ENCODE peak calls at places on chromosomes 13 and 19, in ten cellular contexts. B is mammary epithelial cell; H is foreskin keratinocyte; Q is effector memory CD4-positive, alpha-beta T cell; N is keratinocyte; C is aorta; W is tibial nerve; T is IMR-90; S is GM23248; U is cardiac muscle cell. L is an unnamed sample.

GRCh38 chr13:110297011-110297410 is 9.9 kb downstream of the COL4A1 start:
- DNase-seq in B (no peak), H (no peak), Q (no peak), N (no peak), C (no peak), W (no peak), T (no peak), S (no peak), U (no peak), L (no peak)

GRCh38 chr19:58056861-58057260 is 2.2 kb upstream of the ZNF135 start:
- DNase-seq in B (no peak), H (no peak), Q (no peak), N (no peak), C (no peak), W (no peak), T (no peak), S (no peak), U (no peak), L (no peak)

GRCh38 chr13:109162248-109163051 is 533.0 kb downstream of the MYO16 start:
- DNase-seq in B (peak; percentile 89), H (peak; percentile 90), Q (no peak), N (no peak), C (no peak), W (no peak), T (no peak), S (no peak), U (no peak), L (no peak)

GRCh38 chr19:34991542-34992333 is 8.4 kb upstream of the GRAMD1A start:
- DNase-seq in B (no peak), H (no peak), Q (no peak), N (no peak), C (no peak), W (no peak), T (no peak), S (no peak), U (no peak), L (no peak)

GRCh38 chr19:6725513-6726231 is 5.2 kb upstream of the C3 start:
- DNase-seq in B (no peak), H (no peak), Q (no peak), N (no peak), C (no peak), W (no peak), T (no peak), S (no peak), U (no peak), L (no peak)

GRCh38 chr19:35730326-35730725 is 11.9 kb downstream of the IGFLR1 start:
- DNase-seq in B (no peak), H (no peak), Q (no peak), N (no peak), C (no peak), W (no peak), T (no peak), S (no peak), U (no peak), L (no peak)

GRCh38 chr13:23741879-23742510 is 147.2 kb downstream of the MIPEP start:
- DNase-seq in B (no peak), H (no peak), Q (no peak), N (no peak), C (no peak), W (no peak), T (no peak), S (peak; percentile 30), U (no peak), L (no peak)

GRCh38 chr19:38739440-38740251 is 4.6 kb downstream of the CAPN12 start:
- DNase-seq in B (peak; percentile 44), H (no peak), Q (no peak), N (no peak), C (peak; percentile 21), W (no peak), T (no peak), S (no peak), U (no peak), L (no peak)

GRCh38 chr13:51959773-51960172 is 51.5 kb downstream of the ATP7B start:
- DNase-seq in B (no peak), H (no peak), Q (no peak), N (no peak), C (no peak), W (no peak), T (no peak), S (no peak), U (no peak), L (no peak)

GRCh38 chr13:51249767-51250741 is 27.9 kb downstream of the FAM124A start:
- DNase-seq in B (no peak), H (no peak), Q (no peak), N (no peak), C (no peak), W (no peak), T (no peak), S (peak; percentile 21), U (no peak), L (no peak)

GRCh38 chr13:113192902-113193301 is 15.6 kb downstream of the PCID2 start:
- DNase-seq in B (peak; percentile 56), H (peak; percentile 33), Q (no peak), N (no peak), C (no peak), W (no peak), T (peak; percentile 88), S (peak; percentile 91), U (peak; percentile 74), L (no peak)

DNA sequence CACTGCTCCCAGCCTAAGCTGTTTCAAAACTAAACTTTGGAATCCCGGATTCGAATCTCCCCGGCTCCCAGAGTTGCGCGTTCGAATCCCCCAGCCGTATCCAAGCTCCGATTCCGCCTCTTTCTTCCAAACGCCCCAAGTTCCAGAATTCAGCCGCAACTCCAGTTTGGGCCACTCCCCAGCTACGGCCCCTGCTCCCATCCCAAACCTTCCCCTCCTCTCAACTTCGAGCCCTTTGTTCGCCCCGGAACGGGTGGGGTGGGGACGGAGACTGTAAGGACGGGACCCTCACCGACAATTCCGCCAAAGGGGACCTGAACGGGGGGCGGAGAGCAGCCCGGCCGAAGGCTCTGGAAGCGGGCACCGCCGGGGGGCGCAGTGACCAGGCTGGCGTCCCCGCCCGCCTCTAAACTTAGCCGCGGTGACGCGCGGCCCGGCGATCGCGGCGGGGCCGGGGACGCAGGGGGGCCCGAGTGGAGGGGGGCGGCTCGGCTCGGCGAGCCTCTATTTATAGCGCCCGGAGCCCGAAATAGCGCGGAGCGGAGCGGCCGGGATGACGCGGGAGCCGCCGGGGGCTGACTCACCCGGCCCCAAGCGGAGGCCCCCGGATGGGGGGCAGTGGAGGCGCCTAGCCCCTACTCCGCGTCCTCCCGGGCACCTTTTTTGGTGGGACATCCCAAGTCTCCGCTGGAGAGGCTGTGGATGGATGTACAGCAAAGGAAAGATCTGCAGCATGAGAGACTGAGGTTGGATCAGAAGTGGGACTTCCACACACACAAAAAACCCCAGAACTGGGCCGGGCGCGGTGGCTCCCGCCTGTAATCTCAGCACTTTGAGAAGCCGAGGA is 4.9 kb upstream of the ERCC1 start:
- DNase-seq in B (no peak), H (no peak), Q (no peak), N (no peak), C (peak; percentile 87), W (no peak), T (peak; percentile 59), S (peak; percentile 85), U (peak; percentile 59), L (no peak)
- H3K27ac ChIP-seq in B (no peak overlapping the region), H (peak overlapping the region; percentile 77), Q (no peak overlapping the region), N (peak overlapping the region; percentile 33), C (peak overlapping the region; percentile 95), W (peak overlapping the region; percentile 49), T (peak overlapping the region; percentile 91), S (peak overlapping the region; percentile 86), U (peak overlapping the region; percentile 84), L (no peak overlapping the region)

DNA sequence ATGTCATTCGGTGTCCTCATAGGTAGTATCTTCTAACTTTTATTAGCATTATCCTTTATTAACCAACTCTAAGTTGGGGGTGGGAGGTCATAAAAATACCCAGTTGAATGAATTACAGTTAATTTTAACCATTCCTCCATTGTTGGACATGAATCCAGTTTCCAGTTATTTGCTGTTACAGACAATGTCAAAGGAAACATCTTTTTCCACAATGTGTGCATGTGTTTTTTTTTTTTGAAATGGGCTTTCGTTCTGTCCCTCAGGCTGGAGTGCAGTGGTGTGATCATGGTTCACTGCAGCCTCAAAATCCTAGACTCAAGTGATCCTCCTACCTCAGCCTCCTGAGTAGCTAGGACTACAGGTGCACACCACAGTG is 32.0 kb downstream of the KLF5 start:
- DNase-seq in B (no peak), H (no peak), Q (no peak), N (no peak), C (no peak), W (no peak), T (no peak), S (no peak), U (no peak), L (no peak)
- H3K27ac ChIP-seq in B (peak overlapping the region; percentile 42), H (peak overlapping the region; percentile 83), Q (no peak overlapping the region), N (peak overlapping the region; percentile 83), C (no peak overlapping the region), W (no peak overlapping the region), T (no peak overlapping the region), S (no peak overlapping the region), U (no peak overlapping the region), L (no peak overlapping the region)

GRCh38 chr19:18117364-18117691 is 19.8 kb downstream of the MAST3 start:
- DNase-seq in B (no peak), H (no peak), Q (no peak), N (no peak), C (no peak), W (no peak), T (no peak), S (no peak), U (no peak), L (no peak)
- H3K27ac ChIP-seq in B (no peak overlapping the region), H (no peak overlapping the region), Q (peak overlapping the region; percentile 60), N (no peak overlapping the region), C (no peak overlapping the region), W (no peak overlapping the region), T (no peak overlapping the region), S (no peak overlapping the region), U (no peak overlapping the region), L (peak overlapping the region; percentile 50)

GRCh38 chr19:40804783-40805242 is 5.8 kb downstream of the EGLN2 start:
- DNase-seq in B (no peak), H (no peak), Q (no peak), N (no peak), C (no peak), W (no peak), T (no peak), S (peak; percentile 24), U (no peak), L (no peak)
- H3K27ac ChIP-seq in B (no peak overlapping the region), H (no peak overlapping the region), Q (peak overlapping the region; percentile 84), N (no peak overlapping the region), C (no peak overlapping the region), W (peak overlapping the region; percentile 98), T (no peak overlapping the region), S (no peak overlapping the region), U (peak overlapping the region; percentile 14), L (peak overlapping the region; percentile 44)

L was measured in caudate nucleus.